ENCODE peak calls at places on chromosomes 7 and 10, in four cellular contexts. E, S, I and N are unnamed samples.

GRCh38 chr7:91093181-91093580 is 171.1 kb upstream of the FZD1 start:
- DNase-seq in E (no peak), I (no peak), S (no peak), N (no peak)

GRCh38 chr7:108291135-108291508 is 161.0 kb upstream of the LAMB4 start:
- DNase-seq in E (no peak), S (no peak), I (no peak), N (no peak)

GRCh38 chr7:75915416-75916156 is 631 bp downstream of the POR start:
- DNase-seq in E (no peak), S (no peak), I (peak), N (no peak)

GRCh38 chr7:27946351-27946750 is 206.4 kb downstream of the TAX1BP1 start:
- DNase-seq in I (no peak), E (no peak), S (no peak), N (no peak)

GRCh38 chr7:74304550-74304949 is 15.3 kb downstream of the CLIP2 start:
- DNase-seq in E (no peak), I (no peak), S (no peak), N (no peak)

GRCh38 chr10:128480601-128481000 is 354.4 kb upstream of the MKI67 start:
- DNase-seq in I (no peak), E (no peak), S (no peak), N (no peak)

GRCh38 chr10:79007037-79007842 is 61.5 kb upstream of the ZMIZ1 start:
- DNase-seq in E (no peak), I (no peak), S (no peak), N (no peak)

GRCh38 chr7:33061282-33061928 is 1.2 kb downstream of the NT5C3A start:
- DNase-seq in E (no peak), S (no peak), I (no peak), N (no peak)

GRCh38 chr7:39709768-39710291 is 86.5 kb downstream of the RALA start:
- DNase-seq in S (peak), I (no peak), E (no peak), N (no peak)

GRCh38 chr10:30759423-30759822 is 129.9 kb upstream of the LYZL2 start:
- DNase-seq in S (no peak), I (no peak), E (no peak), N (no peak)

GRCh38 chr10:788796-789748 is 99.6 kb upstream of the DIP2C start:
- DNase-seq in S (no peak), I (peak), E (no peak), N (no peak)

GRCh38 chr10:44952779-44953231 is 6.8 kb upstream of the RASSF4 start:
- DNase-seq in E (no peak), S (no peak), I (no peak), N (no peak)

GRCh38 chr7:12256025-12256570 is 45.0 kb downstream of the TMEM106B start:
- DNase-seq in E (no peak), S (no peak), I (no peak), N (no peak)

GRCh38 chr10:75492151-75492550 is 60.7 kb downstream of the LRMDA start:
- DNase-seq in S (no peak), I (no peak), E (no peak), N (no peak)

GRCh38 chr7:29977926-29978652 is 11.5 kb downstream of the SCRN1 start:
- DNase-seq in S (no peak), E (no peak), I (no peak), N (no peak)

GRCh38 chr7:19816128-19816527 is 42.7 kb upstream of the TMEM196 start:
- DNase-seq in E (no peak), S (no peak), I (no peak), N (no peak)

GRCh38 chr10:29970576-29970975 is 88.8 kb downstream of the JCAD start:
- DNase-seq in I (no peak), E (no peak), S (no peak), N (no peak)

GRCh38 chr10:79001082-79001885 is 67.5 kb upstream of the ZMIZ1 start:
- DNase-seq in I (no peak), E (peak), S (no peak), N (no peak)

GRCh38 chr7:12199363-12199762 is 11.7 kb upstream of the TMEM106B start:
- DNase-seq in E (no peak), S (no peak), I (no peak), N (no peak)

GRCh38 chr7:66047426-66047825 is 28.2 kb upstream of the ASL start:
- DNase-seq in I (no peak), E (no peak), S (no peak), N (no peak)

GRCh38 chr10:63614371-63614891 is 93.2 kb downstream of the REEP3 start:
- DNase-seq in E (no peak), I (no peak), S (no peak), N (no peak)

GRCh38 chr10:3648179-3648975 is 136.6 kb downstream of the KLF6 start:
- DNase-seq in S (no peak), I (no peak), E (no peak), N (no peak)

GRCh38 chr10:3400368-3400767 is 227.8 kb upstream of the PITRM1 start:
- DNase-seq in I (no peak), S (no peak), E (no peak), N (no peak)

GRCh38 chr7:130329466-130329865 is 15.2 kb upstream of the CPA5 start:
- DNase-seq in E (no peak), S (no peak), I (no peak), N (no peak)

GRCh38 chr10:110600487-110601101 is 33.1 kb downstream of the SMC3 start:
- DNase-seq in I (peak), S (no peak), E (no peak), N (no peak)
- TF ChIP-seq SPI1 in I (no peak), S (no peak), E (no peak), N (no peak)

DNA sequence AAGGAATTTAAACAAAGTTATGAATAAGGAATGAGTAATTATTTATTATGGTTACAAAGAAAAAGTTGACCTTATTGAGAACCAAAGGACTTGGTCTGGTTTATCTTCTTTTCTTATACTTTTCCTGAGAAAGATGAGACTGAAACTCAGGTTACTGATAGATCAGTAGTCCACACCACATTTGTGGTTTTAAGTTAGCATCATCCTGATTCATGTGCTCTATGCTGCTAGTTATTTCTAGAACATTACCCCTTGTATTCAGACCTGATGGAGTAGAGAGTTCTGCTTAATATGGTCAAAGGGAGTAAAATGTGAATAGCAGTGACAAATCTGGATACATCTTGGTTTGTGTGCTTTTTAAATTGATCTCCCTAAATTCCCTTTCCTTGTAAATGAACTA is 63.8 kb downstream of the FOXP2 start:
- DNase-seq in E (no peak), S (no peak), I (no peak), N (no peak)
- TF ChIP-seq SPI1 in E (no peak), S (no peak), I (no peak), N (no peak)

GRCh38 chr7:122183106-122183505 is 39.1 kb upstream of the AASS start:
- DNase-seq in I (no peak), E (no peak), S (no peak), N (no peak)

GRCh38 chr7:122188785-122189184 is 44.7 kb upstream of the AASS start:
- DNase-seq in E (no peak), I (no peak), S (no peak), N (no peak)
- TF ChIP-seq SPI1 in E (no peak), I (no peak), S (no peak), N (no peak)

GRCh38 chr7:84469034-84469433 is 274.4 kb upstream of the SEMA3A start:
- DNase-seq in S (no peak), I (no peak), E (no peak), N (no peak)
- TF ChIP-seq SPI1 in S (no peak), I (no peak), E (no peak), N (no peak)